ENCODE peak calls at places on chromosomes 5 and 9, in five cellular contexts. P is activated naive CD4-positive, alpha-beta T cell treated with Interleukin-2 at 50 U/mL for 16 hours; X is non-pigmented ciliary epithelial cell; A is smooth muscle cell of the brain vasculature; K is anterior cingulate cortex. C is an unnamed sample.
A peak's percentile ranks its signal among the peaks of the same experiment; 100 is the strongest.

GRCh38 chr9:123914517-123915199 is 15.3 kb downstream of the DENND1A start:
- DNase-seq in K (no peak), A (no peak), X (no peak), P (no peak), C (no peak)

GRCh38 chr5:120314201-120314600 is 149.9 kb upstream of the PRR16 start:
- DNase-seq in A (no peak), K (no peak), X (no peak), P (no peak), C (no peak)

GRCh38 chr5:32507738-32508434 is 63.3 kb upstream of the ZFR start:
- DNase-seq in A (no peak), P (no peak), K (no peak), X (no peak), C (no peak)

GRCh38 chr5:179893958-179894895 is 13.5 kb downstream of the TBC1D9B start:
- DNase-seq in P (no peak), X (no peak), K (no peak), A (no peak), C (no peak)

GRCh38 chr5:135246923-135247795 is 151.9 kb downstream of the MACROH2A1 start:
- DNase-seq in A (peak; percentile 47), X (peak; percentile 86), P (no peak), K (no peak), C (no peak)

GRCh38 chr5:105953616-105954015 is 1717.1 kb downstream of the EFNA5 start:
- DNase-seq in X (no peak), A (no peak), P (no peak), K (no peak), C (no peak)

GRCh38 chr9:137168575-137168906 is 1.3 kb downstream of the LRRC26 start:
- DNase-seq in P (no peak), X (no peak), A (no peak), K (no peak), C (no peak)

GRCh38 chr9:133226219-133227171 is 17.4 kb upstream of the OBP2B start:
- DNase-seq in P (no peak), K (no peak), X (no peak), A (no peak), C (no peak)

GRCh38 chr9:127525426-127526188 is 74.3 kb downstream of the LRSAM1 start:
- DNase-seq in K (no peak), X (no peak), P (peak; percentile 21), A (no peak), C (peak; percentile 59)

GRCh38 chr9:36677611-36678010 is 104.9 kb downstream of the MELK start:
- DNase-seq in A (no peak), P (no peak), K (no peak), X (no peak), C (no peak)

GRCh38 chr5:178273665-178274541 is 41.3 kb upstream of the PHYKPL start:
- DNase-seq in K (no peak), A (no peak), P (no peak), X (no peak), C (no peak)

GRCh38 chr5:61277781-61278180 is 54.3 kb upstream of the ZSWIM6 start:
- DNase-seq in K (no peak), P (no peak), X (no peak), A (no peak), C (no peak)

GRCh38 chr5:177434942-177435738 is 8.7 kb downstream of the GRK6 start:
- DNase-seq in K (no peak), P (no peak), X (no peak), A (no peak), C (no peak)